ENCODE peak calls at places on chromosomes 1 and 21, in six cellular contexts. I is naive thymus-derived CD4-positive, alpha-beta T cell; Z is psoas muscle; X is astrocyte; Q is HCT116; A is CD8-positive, alpha-beta T cell. R is an unnamed sample. For H3K9me3 and H3K4me1, the result is how much of the 10 kb centered on the place peaks cover.

GRCh38 chr21:20276954-20277353 is 721.3 kb upstream of the NCAM2 start:
- DNase-seq in I (no peak), Z (no peak), X (no peak), Q (no peak), A (no peak), R (no peak)

GRCh38 chr1:12485231-12486172 is 132.5 kb downstream of the DHRS3 start:
- DNase-seq in I (no peak), Z (no peak), X (no peak), Q (no peak), A (no peak), R (peak)

GRCh38 chr1:27713139-27713725 is 12.5 kb upstream of the FAM76A start:
- DNase-seq in I (no peak), Z (no peak), X (no peak), Q (no peak), A (no peak), R (no peak)

GRCh38 chr21:29177800-29178199 is 47.4 kb downstream of the MAP3K7CL start:
- DNase-seq in I (no peak), Z (no peak), X (no peak), Q (no peak), A (no peak), R (no peak)

GRCh38 chr1:229972600-229973296 is 94.3 kb upstream of the GALNT2 start:
- DNase-seq in I (no peak), Z (no peak), X (no peak), Q (no peak), A (no peak), R (no peak)

GRCh38 chr1:167474191-167474641 is 44.1 kb downstream of the CD247 start:
- DNase-seq in I (peak), Z (no peak), X (no peak), Q (no peak), A (peak), R (no peak)

GRCh38 chr21:38716942-38717341 is 88.8 kb upstream of the ETS2 start:
- DNase-seq in I (no peak), Z (no peak), X (peak), Q (no peak), A (no peak), R (no peak)

GRCh38 chr1:231663211-231663792 is 36.7 kb downstream of the DISC1 start:
- DNase-seq in I (no peak), Z (no peak), X (no peak), Q (no peak), A (no peak), R (no peak)

GRCh38 chr1:185787238-185787637 is 53.0 kb downstream of the HMCN1 start:
- DNase-seq in I (no peak), Z (no peak), X (no peak), Q (no peak), A (no peak), R (no peak)

GRCh38 chr1:103108525-103109150 is 316 bp upstream of the COL11A1 start:
- DNase-seq in I (no peak), Z (peak), X (peak), Q (no peak), A (no peak), R (no peak)

GRCh38 chr1:240790851-240791250 is 178.9 kb upstream of the GREM2 start:
- DNase-seq in I (no peak), Z (no peak), X (no peak), Q (no peak), A (no peak), R (no peak)

GRCh38 chr1:42682739-42683529 is 716 bp downstream of the YBX1 start:
- DNase-seq in I (peak), Z (peak), X (peak), Q (peak), A (peak), R (peak)

GRCh38 chr1:166305371-166305770 is 138.6 kb upstream of the FAM78B start:
- DNase-seq in I (no peak), Z (no peak), X (no peak), Q (no peak), A (no peak), R (no peak)

GRCh38 chr1:143717434-143717833 is 254.4 kb downstream of the FAM72C start:
- DNase-seq in I (no peak), Z (no peak), X (no peak), Q (no peak), A (no peak), R (no peak)

GRCh38 chr1:93471911-93472310 is 24.0 kb downstream of the FNBP1L start:
- DNase-seq in I (no peak), Z (no peak), X (peak), Q (no peak), A (no peak), R (no peak)

GRCh38 chr1:7608628-7609295 is 162.3 kb upstream of the VAMP3 start:
- DNase-seq in I (no peak), Z (no peak), X (no peak), Q (no peak), A (no peak), R (no peak)

GRCh38 chr1:176903474-176903873 is 261.0 kb downstream of the ASTN1 start:
- DNase-seq in I (no peak), Z (no peak), X (peak), Q (no peak), A (no peak), R (no peak)

GRCh38 chr1:16117369-16117768 is 38.5 kb downstream of the EPHA2 start:
- DNase-seq in I (no peak), Z (no peak), X (peak), Q (no peak), A (no peak), R (no peak)

GRCh38 chr1:246279402-246279801 is 227.7 kb downstream of the SMYD3 start:
- DNase-seq in I (no peak), Z (no peak), X (no peak), Q (no peak), A (no peak), R (no peak)

GRCh38 chr21:42309753-42310213 is 5.4 kb downstream of the TFF3 start:
- DNase-seq in I (peak), Z (peak), X (no peak), Q (peak), A (peak), R (peak)

GRCh38 chr1:197808843-197809242 is 33.6 kb upstream of the DENND1B start:
- DNase-seq in I (no peak), Z (no peak), X (no peak), Q (no peak), A (no peak), R (no peak)

GRCh38 chr21:26743524-26743923 is 101.7 kb downstream of the ADAMTS1 start:
- DNase-seq in I (no peak), Z (no peak), X (no peak), Q (no peak), A (no peak), R (no peak)

GRCh38 chr21:30881480-30881879 is at the start of gene KRTAP11-1:
- DNase-seq in I (no peak), Z (no peak), X (no peak), Q (no peak), A (no peak), R (no peak)

GRCh38 chr1:232344791-232345399 is 285.0 kb downstream of the SIPA1L2 start:
- DNase-seq in I (no peak), Z (no peak), X (peak), Q (no peak), A (no peak), R (no peak)

GRCh38 chr1:154971341-154971998 is 923 bp upstream of the SHC1 start:
- DNase-seq in I (no peak), Z (no peak), X (no peak), Q (no peak), A (no peak), R (no peak)

GRCh38 chr1:109764561-109765482 is 1.1 kb upstream of the EPS8L3 start:
- DNase-seq in I (no peak), Z (no peak), X (no peak), Q (no peak), A (no peak), R (peak)

GRCh38 chr1:150162862-150163706 is 13.4 kb downstream of the PLEKHO1 start:
- DNase-seq in I (no peak), Z (peak), X (peak), Q (no peak), A (no peak), R (peak)

GRCh38 chr1:71770121-71770520 is 512.2 kb downstream of the NEGR1 start:
- DNase-seq in I (no peak), Z (no peak), X (peak), Q (no peak), A (no peak), R (no peak)

GRCh38 chr21:33299181-33299752 is 25.5 kb upstream of the IFNAR1 start:
- DNase-seq in I (peak), Z (no peak), X (no peak), Q (no peak), A (peak), R (no peak)

GRCh38 chr1:218847966-218848365 is 325.7 kb upstream of the LYPLAL1 start:
- DNase-seq in I (no peak), Z (no peak), X (no peak), Q (no peak), A (no peak), R (no peak)

GRCh38 chr1:67626495-67627235 is 58.3 kb upstream of the GADD45A start:
- DNase-seq in I (no peak), Z (no peak), X (peak), Q (peak), A (no peak), R (no peak)

GRCh38 chr1:11882814-11883538 is 24.2 kb upstream of the NPPB start:
- DNase-seq in I (no peak), Z (peak), X (no peak), Q (no peak), A (no peak), R (peak)

GRCh38 chr1:220271706-220272046 is 577 bp downstream of the RAB3GAP2 start:
- DNase-seq in I (peak), Z (no peak), X (peak), Q (peak), A (peak), R (peak)

GRCh38 chr1:99766378-99766800 is at the start of gene FRRS1:
- DNase-seq in I (peak), Z (peak), X (peak), Q (peak), A (peak), R (peak)

GRCh38 chr1:158932171-158932570 is 819 bp downstream of the PYHIN1 start:
- DNase-seq in I (no peak), Z (no peak), X (no peak), Q (no peak), A (no peak), R (no peak)
- H3K9me3 ChIP-seq in I (under half), Z (under half), X (under half), Q (under half), A (under half), R (under half)

GRCh38 chr1:54301494-54301893 is 101.5 kb downstream of the MRPL37 start:
- DNase-seq in I (no peak), Z (no peak), X (no peak), Q (no peak), A (no peak), R (no peak)
- H3K4me1 ChIP-seq in I (under half), Z (half or more), X (under half), Q (under half), A (half or more), R (under half)

GRCh38 chr21:34869541-34869940 is 179.6 kb downstream of the RUNX1 start:
- DNase-seq in I (no peak), Z (no peak), X (no peak), Q (no peak), A (no peak), R (no peak)

GRCh38 chr21:34862951-34863350 is 186.2 kb downstream of the RUNX1 start:
- DNase-seq in I (no peak), Z (no peak), X (no peak), Q (no peak), A (no peak), R (no peak)

GRCh38 chr21:34867785-34868184 is 181.3 kb downstream of the RUNX1 start:
- DNase-seq in I (no peak), Z (no peak), X (no peak), Q (no peak), A (no peak), R (no peak)

GRCh38 chr21:34864370-34865209 is 184.5 kb downstream of the RUNX1 start:
- DNase-seq in I (no peak), Z (no peak), X (no peak), Q (no peak), A (no peak), R (no peak)

GRCh38 chr21:34865922-34866271 is 183.2 kb downstream of the RUNX1 start:
- DNase-seq in I (no peak), Z (no peak), X (no peak), Q (no peak), A (no peak), R (peak)
- H3K4me3 ChIP-seq in I (no peak), Z (no peak), X (no peak), Q (peak), A (no peak), R (no peak)

DNA sequence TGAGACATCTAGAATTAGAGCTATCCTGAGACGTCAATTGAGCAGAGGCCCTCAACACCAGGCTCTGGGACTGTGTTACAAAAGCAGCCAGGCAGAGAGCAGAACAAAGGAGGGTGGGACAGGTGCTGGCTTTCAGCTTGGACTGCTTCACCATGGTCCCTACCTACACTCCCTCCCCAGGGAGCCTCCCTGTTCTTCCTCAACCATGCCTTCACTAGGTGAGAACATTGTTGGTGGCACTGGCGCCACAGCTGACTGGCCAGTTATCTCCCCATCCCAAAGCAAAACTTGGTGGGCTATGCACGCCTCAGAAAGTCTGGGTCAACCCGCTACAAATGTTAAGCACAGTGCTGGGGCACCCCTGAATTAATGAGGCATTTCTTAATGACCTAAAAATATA is 87.8 kb downstream of the NMNAT2 start:
- DNase-seq in I (no peak), Z (no peak), X (no peak), Q (no peak), A (no peak), R (no peak)
- H3K9me3 ChIP-seq in I (under half), Z (under half), X (under half), Q (under half), A (under half), R (under half)

GRCh38 chr1:156666862-156667609 is 10.2 kb downstream of the NES start:
- DNase-seq in I (no peak), Z (peak), X (no peak), Q (no peak), A (no peak), R (no peak)

GRCh38 chr1:156667968-156668709 is 9.1 kb downstream of the NES start:
- DNase-seq in I (no peak), Z (no peak), X (no peak), Q (no peak), A (no peak), R (no peak)

GRCh38 chr1:156668801-156669637 is 8.2 kb downstream of the NES start:
- DNase-seq in I (no peak), Z (no peak), X (no peak), Q (no peak), A (no peak), R (no peak)

GRCh38 chr1:156665539-156665938 is 11.7 kb downstream of the NES start:
- DNase-seq in I (no peak), Z (no peak), X (no peak), Q (no peak), A (no peak), R (no peak)

DNA sequence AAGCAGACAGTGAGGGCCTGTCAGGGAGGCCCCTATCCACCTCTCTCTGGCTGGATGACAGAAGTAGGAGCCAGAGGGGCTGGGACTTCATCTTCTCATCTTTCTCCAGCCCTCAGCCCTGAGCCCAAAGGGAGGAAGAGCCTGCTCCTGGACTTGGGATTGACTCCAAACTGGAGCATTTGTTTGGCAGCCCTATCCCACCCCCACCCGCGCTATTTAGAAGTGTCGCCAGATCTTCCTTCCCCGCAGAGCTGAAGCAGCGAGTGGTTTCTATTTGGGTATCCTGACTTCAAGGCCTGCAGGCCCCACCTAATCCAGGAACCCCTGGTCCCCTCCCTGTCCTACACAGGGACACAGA is 9.6 kb downstream of the NES start:
- DNase-seq in I (no peak), Z (peak), X (no peak), Q (no peak), A (no peak), R (no peak)
- H3K4me1 ChIP-seq in I (under half), Z (half or more), X (under half), Q (under half), A (under half), R (half or more)

GRCh38 chr21:45076245-45076661 is 1.9 kb downstream of the ADARB1 start:
- DNase-seq in I (no peak), Z (no peak), X (no peak), Q (no peak), A (no peak), R (no peak)
- H3K4me3 ChIP-seq in I (peak), Z (peak), X (peak), Q (no peak), A (no peak), R (peak)

GRCh38 chr1:4460651-4461050 is 193.8 kb upstream of the AJAP1 start:
- DNase-seq in I (no peak), Z (no peak), X (no peak), Q (no peak), A (no peak), R (no peak)

GRCh38 chr1:4461726-4462290 is 192.6 kb upstream of the AJAP1 start:
- DNase-seq in I (no peak), Z (no peak), X (no peak), Q (no peak), A (no peak), R (no peak)

GRCh38 chr1:4463631-4464030 is 190.8 kb upstream of the AJAP1 start:
- DNase-seq in I (no peak), Z (no peak), X (no peak), Q (no peak), A (no peak), R (no peak)

GRCh38 chr1:4464478-4464877 is 189.9 kb upstream of the AJAP1 start:
- DNase-seq in I (no peak), Z (no peak), X (no peak), Q (no peak), A (no peak), R (no peak)

DNA sequence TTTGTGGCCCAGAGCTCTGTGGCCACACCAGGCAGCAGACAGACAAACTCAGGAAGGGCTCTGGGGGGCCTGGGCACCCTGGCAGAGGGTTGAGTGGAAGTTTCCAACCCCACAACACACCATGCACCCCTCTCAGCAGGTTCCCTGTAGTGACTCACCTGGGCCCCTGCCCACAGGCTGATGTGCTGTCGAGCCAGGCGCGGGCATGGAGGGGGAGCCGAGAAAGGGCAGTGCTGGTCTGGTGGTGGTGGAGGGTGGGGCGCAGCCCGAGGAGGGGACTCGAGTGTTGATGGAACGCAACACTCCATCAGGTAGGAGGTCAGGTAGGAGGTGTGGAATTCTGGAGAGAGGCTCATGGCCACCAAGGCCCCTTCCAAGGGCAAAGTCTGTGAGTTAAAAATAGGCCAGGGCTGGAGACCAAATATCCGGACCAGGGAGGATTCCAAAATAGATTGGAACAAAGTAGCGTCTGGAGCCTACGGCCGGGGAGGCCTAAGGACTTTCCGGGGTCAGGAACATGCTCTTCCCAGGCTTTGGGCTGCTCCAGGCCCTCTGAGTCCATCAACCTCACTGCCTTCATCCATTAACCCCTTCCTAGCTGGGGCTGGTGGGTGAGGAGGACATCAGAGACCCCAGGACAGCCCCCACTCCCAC is 191.5 kb upstream of the AJAP1 start:
- DNase-seq in I (no peak), Z (no peak), X (no peak), Q (no peak), A (no peak), R (no peak)
- H3K9me3 ChIP-seq in I (under half), Z (under half), X (under half), Q (under half), A (under half), R (under half)

DNA sequence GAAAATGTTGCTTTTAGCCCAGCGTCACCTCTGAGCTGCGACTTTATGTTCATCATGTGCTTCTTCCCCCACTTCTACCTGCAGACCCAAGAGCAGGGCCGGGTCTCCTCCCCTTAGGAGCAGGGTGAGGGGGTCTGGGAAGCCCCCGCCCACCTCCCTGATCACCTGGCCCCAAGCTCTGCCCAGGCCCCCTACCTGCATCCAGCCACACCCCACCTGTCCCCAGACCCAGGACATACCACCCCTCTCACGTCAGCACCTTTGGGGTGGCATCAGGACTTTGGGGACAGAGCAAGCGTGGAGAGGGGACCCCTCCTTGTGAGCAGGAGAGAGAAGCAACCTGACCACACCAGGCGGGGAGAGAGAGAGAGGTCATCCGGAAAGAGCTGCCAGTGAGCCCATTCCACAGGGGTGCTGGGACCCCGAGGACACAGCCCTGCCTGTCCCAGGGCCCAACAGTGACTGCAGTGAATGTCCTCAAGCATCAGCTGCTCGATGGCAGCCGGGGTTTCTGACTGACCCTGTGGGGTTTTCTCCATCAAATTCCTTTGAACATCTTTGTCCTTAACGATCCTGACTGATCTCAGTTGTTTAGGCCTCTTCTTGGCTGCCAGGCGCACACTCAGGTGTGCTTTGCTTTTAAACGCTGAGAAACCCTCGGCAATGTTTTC is 42.8 kb upstream of the COL18A1 start:
- DNase-seq in I (no peak), Z (no peak), X (no peak), Q (no peak), A (no peak), R (no peak)
- H3K4me1 ChIP-seq in I (under half), Z (under half), X (under half), Q (half or more), A (under half), R (half or more)